ENCODE peak calls at places on chromosomes 13 and 19, in eight cellular contexts. One of them, this sample, is unnamed.

GRCh38 chr13:39577833-39578232 is 25.2 kb downstream of the LHFPL6 start:
- DNase-seq in RPMI7951: no peak
- DNase-seq in occipital lobe: no peak
- DNase-seq in memory B cell: no peak
- DNase-seq in activated CD8-positive, alpha-beta memory T cell treated with anti-CD3 and anti-CD28 coated beads for 24 hours: no peak
- DNase-seq in colonic mucosa: no peak
- DNase-seq in NCI-H1436: peak
- DNase-seq in dermis microvascular lymphatic vessel endothelial cell: peak
- DNase-seq in this sample: no peak

GRCh38 chr19:7994923-7995682 is 10.3 kb downstream of the ELAVL1 start:
- DNase-seq in RPMI7951: no peak
- DNase-seq in occipital lobe: no peak
- DNase-seq in memory B cell: no peak
- DNase-seq in activated CD8-positive, alpha-beta memory T cell treated with anti-CD3 and anti-CD28 coated beads for 24 hours: no peak
- DNase-seq in colonic mucosa: no peak
- DNase-seq in NCI-H1436: no peak
- DNase-seq in dermis microvascular lymphatic vessel endothelial cell: no peak
- DNase-seq in this sample: no peak

GRCh38 chr13:32284927-32285632 is 30.1 kb downstream of the ZAR1L start:
- DNase-seq in RPMI7951: peak
- DNase-seq in occipital lobe: peak
- DNase-seq in memory B cell: no peak
- DNase-seq in activated CD8-positive, alpha-beta memory T cell treated with anti-CD3 and anti-CD28 coated beads for 24 hours: no peak
- DNase-seq in colonic mucosa: no peak
- DNase-seq in NCI-H1436: no peak
- DNase-seq in dermis microvascular lymphatic vessel endothelial cell: peak
- DNase-seq in this sample: peak

GRCh38 chr13:29521336-29521735 is 74.2 kb downstream of the SLC7A1 start:
- DNase-seq in RPMI7951: no peak
- DNase-seq in occipital lobe: no peak
- DNase-seq in memory B cell: no peak
- DNase-seq in activated CD8-positive, alpha-beta memory T cell treated with anti-CD3 and anti-CD28 coated beads for 24 hours: no peak
- DNase-seq in colonic mucosa: no peak
- DNase-seq in NCI-H1436: no peak
- DNase-seq in dermis microvascular lymphatic vessel endothelial cell: no peak
- DNase-seq in this sample: no peak

GRCh38 chr19:35265126-35265995 is 3.4 kb upstream of the USF2 start:
- DNase-seq in RPMI7951: peak
- DNase-seq in occipital lobe: no peak
- DNase-seq in memory B cell: no peak
- DNase-seq in activated CD8-positive, alpha-beta memory T cell treated with anti-CD3 and anti-CD28 coated beads for 24 hours: peak
- DNase-seq in colonic mucosa: no peak
- DNase-seq in NCI-H1436: no peak
- DNase-seq in dermis microvascular lymphatic vessel endothelial cell: no peak
- DNase-seq in this sample: peak

GRCh38 chr19:10774893-10775292 is 57.0 kb downstream of the DNM2 start:
- DNase-seq in RPMI7951: no peak
- DNase-seq in occipital lobe: no peak
- DNase-seq in memory B cell: no peak
- DNase-seq in activated CD8-positive, alpha-beta memory T cell treated with anti-CD3 and anti-CD28 coated beads for 24 hours: no peak
- DNase-seq in colonic mucosa: no peak
- DNase-seq in NCI-H1436: no peak
- DNase-seq in dermis microvascular lymphatic vessel endothelial cell: no peak
- DNase-seq in this sample: no peak

GRCh38 chr19:1205114-1206062 is at the start of gene STK11:
- DNase-seq in RPMI7951: peak
- DNase-seq in occipital lobe: peak
- DNase-seq in memory B cell: peak
- DNase-seq in activated CD8-positive, alpha-beta memory T cell treated with anti-CD3 and anti-CD28 coated beads for 24 hours: peak
- DNase-seq in colonic mucosa: peak
- DNase-seq in NCI-H1436: peak
- DNase-seq in dermis microvascular lymphatic vessel endothelial cell: peak
- DNase-seq in this sample: peak

GRCh38 chr19:4064073-4064550 is 2.6 kb downstream of the ZBTB7A start:
- DNase-seq in RPMI7951: peak
- DNase-seq in occipital lobe: no peak
- DNase-seq in memory B cell: no peak
- DNase-seq in activated CD8-positive, alpha-beta memory T cell treated with anti-CD3 and anti-CD28 coated beads for 24 hours: no peak
- DNase-seq in colonic mucosa: peak
- DNase-seq in NCI-H1436: no peak
- DNase-seq in dermis microvascular lymphatic vessel endothelial cell: peak
- DNase-seq in this sample: no peak